ENCODE peak calls at places on chromosomes 13 and 19, in ten cellular contexts. B is progenitor cell of endocrine pancreas, W is dorsolateral prefrontal cortex, S is uterus, D is choroid plexus epithelial cell, K is pancreas, U is stomach, Q is GM13977, I is Calu3, A is brain microvascular endothelial cell. Z is an unnamed sample.
A peak's percentile ranks its signal among the peaks of the same experiment; 100 is the strongest.

GRCh38 chr19:18126097-18126496 is 26.9 kb upstream of the PIK3R2 start:
- DNase-seq in B (no peak), Q (no peak), I (no peak), A (no peak), W (no peak), K (no peak), U (no peak), D (no peak), S (no peak), Z (no peak)

GRCh38 chr19:1168877-1169791 is 4.9 kb downstream of the SBNO2 start:
- DNase-seq in U (peak; percentile 82), I (no peak), A (peak; percentile 72), Q (no peak), B (no peak), D (peak; percentile 65), S (peak; percentile 64), K (peak; percentile 54), W (no peak), Z (no peak)

GRCh38 chr19:1672038-1672768 is 19.8 kb upstream of the TCF3 start:
- DNase-seq in I (peak; percentile 56), A (no peak), Q (peak; percentile 80), B (no peak), S (no peak), D (peak; percentile 56), K (no peak), U (no peak), W (no peak), Z (no peak)

GRCh38 chr19:38429055-38429810 is 3.2 kb upstream of the RASGRP4 start:
- DNase-seq in U (no peak), Q (peak; percentile 18), S (no peak), D (no peak), W (no peak), B (no peak), I (no peak), K (no peak), A (no peak), Z (no peak)

GRCh38 chr13:20175907-20176652 is 15.2 kb upstream of the GJA3 start:
- DNase-seq in K (no peak), I (no peak), D (no peak), W (no peak), Q (no peak), U (no peak), A (no peak), B (no peak), S (no peak), Z (no peak)

GRCh38 chr13:96963786-96964475 is 30.3 kb downstream of the OXGR1 start:
- DNase-seq in S (no peak), B (no peak), I (no peak), U (no peak), Q (no peak), D (peak; percentile 10), W (no peak), A (no peak), K (no peak), Z (no peak)

GRCh38 chr13:25911020-25911419 is 140.8 kb downstream of the SHISA2 start:
- DNase-seq in A (no peak), B (no peak), D (no peak), K (no peak), W (no peak), S (no peak), I (no peak), U (no peak), Q (no peak), Z (no peak)

GRCh38 chr13:21913010-21913409 is 242.1 kb downstream of the FGF9 start:
- DNase-seq in I (no peak), B (no peak), W (no peak), K (no peak), A (no peak), D (no peak), U (no peak), Q (no peak), S (no peak), Z (no peak)

GRCh38 chr19:47381653-47382279 is 32.7 kb downstream of the DHX34 start:
- DNase-seq in K (no peak), A (no peak), W (no peak), I (no peak), B (no peak), D (no peak), U (peak; percentile 30), S (no peak), Q (peak; percentile 38), Z (peak; percentile 3)

GRCh38 chr13:66553391-66553790 is 676.7 kb downstream of the PCDH9 start:
- DNase-seq in B (no peak), W (no peak), S (no peak), K (no peak), I (no peak), Q (no peak), U (no peak), D (peak; percentile 60), A (no peak), Z (no peak)

GRCh38 chr13:28499579-28499978 is 4.7 kb upstream of the FLT1 start:
- DNase-seq in K (no peak), D (no peak), Q (no peak), W (no peak), A (no peak), S (no peak), U (no peak), I (no peak), B (no peak), Z (no peak)

GRCh38 chr19:13150919-13151604 is 851 bp downstream of the IER2 start:
- DNase-seq in U (no peak), K (peak; percentile 59), B (no peak), W (no peak), S (peak; percentile 60), A (peak; percentile 26), I (no peak), Q (peak; percentile 58), D (no peak), Z (no peak)

GRCh38 chr13:44048326-44048725 is 168.6 kb downstream of the LACC1 start:
- DNase-seq in D (peak; percentile 31), I (no peak), K (no peak), W (no peak), A (no peak), U (no peak), Q (no peak), S (no peak), B (no peak), Z (no peak)
- TF ChIP-seq CTCF in D (no peak), I (no peak), K (peak; percentile 9), W (peak; percentile 17), A (peak; percentile 16), U (peak; percentile 19), Q (no peak), S (no peak), B (no peak), Z (peak; percentile 15)

GRCh38 chr19:7682175-7682855 is 1.7 kb downstream of the TRAPPC5 start:
- DNase-seq in W (no peak), B (no peak), K (no peak), S (no peak), A (no peak), Q (no peak), I (no peak), U (no peak), D (no peak), Z (no peak)
- TF ChIP-seq CTCF in W (peak; percentile 45), B (no peak), K (no peak), S (no peak), A (peak; percentile 29), Q (peak; percentile 32), I (no peak), U (no peak), D (no peak), Z (no peak)

DNA sequence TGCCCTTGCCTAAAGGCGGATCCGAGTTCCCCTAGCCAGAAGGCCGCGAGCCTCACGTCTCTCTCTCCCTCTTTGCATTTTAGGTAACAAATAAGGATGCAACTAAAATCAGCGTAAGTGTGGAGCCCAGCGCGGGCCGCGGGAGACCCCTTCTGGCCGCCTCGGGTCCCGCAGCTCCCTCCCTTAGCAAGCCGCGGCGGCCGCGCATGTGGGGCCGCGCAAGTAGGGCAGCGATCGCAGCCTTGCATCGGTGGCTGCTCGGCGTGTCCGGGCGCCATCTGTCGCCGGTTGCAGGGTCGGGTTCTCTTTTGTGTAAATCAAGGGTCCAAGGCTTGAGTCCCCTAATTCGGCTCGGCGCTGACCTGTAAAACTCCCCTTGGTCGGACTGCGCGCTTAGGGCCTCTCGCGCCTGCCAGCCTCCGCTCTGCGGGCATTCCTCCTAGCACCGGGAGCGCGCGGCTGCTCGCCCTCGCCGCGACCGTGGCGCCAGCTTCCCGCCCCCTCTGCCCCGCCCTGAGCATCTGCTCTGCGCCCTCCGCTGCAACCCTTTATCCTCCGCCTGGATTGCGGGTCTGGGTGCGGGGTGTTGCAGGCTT is 2.7 kb downstream of the VSTM2B start:
- DNase-seq in Q (peak; percentile 92), S (no peak), D (peak; percentile 75), W (peak; percentile 79), A (peak; percentile 47), U (no peak), I (peak; percentile 40), K (peak; percentile 9), B (peak; percentile 72), Z (peak; percentile 77)
- TF ChIP-seq CTCF in Q (peak; percentile 73), S (peak; percentile 72), D (peak; percentile 73), W (peak; percentile 85), A (peak; percentile 77), U (peak; percentile 18), I (peak; percentile 52), K (peak; percentile 47), B (peak; percentile 90), Z (peak; percentile 60)

DNA sequence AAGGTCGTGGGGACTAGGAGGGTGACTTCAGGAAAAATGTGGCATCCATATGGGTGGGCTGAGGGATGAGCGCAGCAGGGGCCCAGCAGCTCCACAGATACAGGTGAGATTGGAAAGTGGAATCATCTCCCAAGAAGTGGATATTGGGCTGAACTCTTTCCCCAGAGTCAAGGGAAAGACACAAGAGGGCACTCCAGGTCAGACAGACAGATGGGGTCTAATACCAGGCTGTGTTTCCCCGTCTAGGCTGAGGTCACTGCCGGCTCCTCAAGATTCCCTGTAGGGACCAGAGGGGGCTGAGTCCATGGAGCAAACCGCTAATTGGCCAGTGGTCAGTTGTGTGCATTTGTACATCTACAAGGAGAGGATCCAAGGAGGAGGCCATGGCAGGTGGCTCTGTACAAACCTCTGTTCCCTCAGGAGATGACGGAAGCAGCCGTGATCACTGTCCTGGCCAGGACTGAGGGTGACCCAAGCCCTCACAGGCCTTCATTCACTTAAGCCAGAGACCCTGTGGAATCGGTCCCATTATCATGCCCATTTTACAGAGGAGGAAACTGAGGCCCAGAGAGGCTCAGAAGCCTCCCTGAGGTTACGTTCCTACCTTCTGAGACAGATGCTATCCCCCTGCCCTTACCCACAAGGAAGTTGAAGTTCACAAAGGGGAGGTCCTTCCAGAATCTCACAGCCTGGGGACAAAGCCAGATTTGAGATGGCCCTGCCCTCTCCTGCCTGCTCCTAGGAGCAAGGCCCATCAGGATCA is 14.9 kb upstream of the IGLON5 start:
- DNase-seq in K (no peak), I (no peak), B (no peak), D (no peak), U (no peak), W (no peak), A (no peak), S (no peak), Q (no peak), Z (no peak)
- TF ChIP-seq CTCF in K (no peak), I (no peak), B (no peak), D (no peak), U (no peak), W (no peak), A (no peak), S (no peak), Q (peak; percentile 6), Z (no peak)